ENCODE peak calls at places on chromosome 14, in seven cellular contexts. W is neural progenitor cell, F is GM06990, M is prostate gland, V is heart right ventricle, Q is AG04450, D is IMR-90. G is an unnamed sample.

GRCh38 chr14:99872786-99873440 is 79.7 kb downstream of the EML1 start:
- DNase-seq in W (peak; percentile 94), F (no peak), M (no peak), V (no peak), Q (no peak), D (peak; percentile 11), G (no peak)

GRCh38 chr14:92794961-92795360 is 856 bp downstream of the GOLGA5 start:
- DNase-seq in W (no peak), F (no peak), M (no peak), V (no peak), Q (no peak), D (no peak), G (no peak)

GRCh38 chr14:24535737-24536136 is 27.7 kb upstream of the CMA1 start:
- DNase-seq in W (no peak), F (no peak), M (no peak), V (no peak), Q (no peak), D (no peak), G (no peak)

GRCh38 chr14:30885840-30886740 is 11.7 kb downstream of the COCH start:
- DNase-seq in W (no peak), F (no peak), M (no peak), V (no peak), Q (no peak), D (peak; percentile 46), G (no peak)

GRCh38 chr14:47676301-47676617 is 854 bp upstream of the MDGA2 start:
- DNase-seq in W (no peak), F (no peak), M (no peak), V (no peak), Q (no peak), D (no peak), G (no peak)

GRCh38 chr14:19873178-19873577 is 1.8 kb upstream of the OR4K2 start:
- DNase-seq in W (no peak), F (no peak), M (no peak), V (no peak), Q (no peak), D (no peak), G (no peak)

GRCh38 chr14:34012978-34013713 is 62.3 kb upstream of the EGLN3 start:
- DNase-seq in W (no peak), F (peak; percentile 39), M (no peak), V (no peak), Q (no peak), D (no peak), G (no peak)

GRCh38 chr14:72752034-72752412 is 141.9 kb downstream of the DPF3 start:
- DNase-seq in W (no peak), F (no peak), M (no peak), V (no peak), Q (no peak), D (no peak), G (no peak)

GRCh38 chr14:65704412-65704811 is 291.9 kb downstream of the FUT8 start:
- DNase-seq in W (no peak), F (no peak), M (no peak), V (no peak), Q (peak; percentile 10), D (peak; percentile 75), G (no peak)

GRCh38 chr14:105086833-105087307 is 21.6 kb upstream of the GPR132 start:
- DNase-seq in W (peak; percentile 93), F (peak; percentile 90), M (peak; percentile 66), V (peak; percentile 74), Q (no peak), D (peak; percentile 71), G (peak; percentile 99)

GRCh38 chr14:95311752-95312151 is 8.0 kb downstream of the CLMN start:
- DNase-seq in W (no peak), F (no peak), M (no peak), V (no peak), Q (no peak), D (no peak), G (no peak)

GRCh38 chr14:90677484-90678045 is 138.7 kb downstream of the TTC7B start:
- DNase-seq in W (no peak), F (no peak), M (no peak), V (no peak), Q (no peak), D (peak; percentile 79), G (no peak)

GRCh38 chr14:75257241-75257640 is 21.4 kb upstream of the FOS start:
- DNase-seq in W (no peak), F (no peak), M (no peak), V (no peak), Q (no peak), D (peak; percentile 37), G (no peak)

GRCh38 chr14:63764620-63765139 is 36.8 kb upstream of the SGPP1 start:
- DNase-seq in W (no peak), F (no peak), M (no peak), V (no peak), Q (no peak), D (no peak), G (no peak)

GRCh38 chr14:99795046-99795445 is 1.8 kb downstream of the EML1 start:
- DNase-seq in W (no peak), F (no peak), M (no peak), V (no peak), Q (no peak), D (no peak), G (no peak)

GRCh38 chr14:61368061-61368710 is 46.8 kb downstream of the PRKCH start:
- DNase-seq in W (peak; percentile 22), F (no peak), M (no peak), V (no peak), Q (no peak), D (no peak), G (no peak)

GRCh38 chr14:92600318-92601053 is 86.9 kb downstream of the RIN3 start:
- DNase-seq in W (no peak), F (no peak), M (no peak), V (no peak), Q (no peak), D (peak; percentile 87), G (no peak)

GRCh38 chr14:68297871-68298468 is 478.4 kb downstream of the RAD51B start:
- DNase-seq in W (peak; percentile 39), F (no peak), M (no peak), V (no peak), Q (no peak), D (peak; percentile 38), G (no peak)

GRCh38 chr14:94373708-94374107 is 14.7 kb downstream of the SERPINA1 start:
- DNase-seq in W (no peak), F (no peak), M (no peak), V (no peak), Q (peak; percentile 92), D (peak; percentile 97), G (no peak)

GRCh38 chr14:20998674-20999366 is at the start of gene SLC39A2:
- DNase-seq in W (peak; percentile 59), F (no peak), M (peak; percentile 65), V (peak; percentile 25), Q (no peak), D (peak; percentile 60), G (peak; percentile 63)

GRCh38 chr14:57029620-57030253 is 219.5 kb upstream of the OTX2 start:
- DNase-seq in W (no peak), F (no peak), M (no peak), V (no peak), Q (no peak), D (no peak), G (no peak)

GRCh38 chr14:50830044-50830931 is 674 bp downstream of the NIN start:
- DNase-seq in W (peak; percentile 92), F (peak; percentile 77), M (peak; percentile 29), V (peak; percentile 52), Q (no peak), D (peak; percentile 41), G (peak; percentile 91)
- H3K27me3 ChIP-seq in W (peaks cover 45% of the 10 kb centered on the region), F (no peaks in the 10 kb centered on the region), M (no peaks in the 10 kb centered on the region), V (no peaks in the 10 kb centered on the region), Q (no peaks in the 10 kb centered on the region), D (no peaks in the 10 kb centered on the region), G (no peaks in the 10 kb centered on the region)

GRCh38 chr14:58243790-58244555 is 670 bp upstream of the PSMA3 start:
- DNase-seq in W (peak; percentile 12), F (no peak), M (no peak), V (no peak), Q (no peak), D (no peak), G (no peak)

GRCh38 chr14:58239259-58240210 is 5.1 kb upstream of the PSMA3 start:
- DNase-seq in W (peak; percentile 78), F (peak; percentile 67), M (peak; percentile 73), V (peak; percentile 70), Q (no peak), D (peak; percentile 64), G (peak; percentile 68)

GRCh38 chr14:58238252-58239247 is 6.1 kb upstream of the PSMA3 start:
- DNase-seq in W (no peak), F (no peak), M (no peak), V (peak; percentile 28), Q (peak; percentile 34), D (no peak), G (no peak)
- H3K27me3 ChIP-seq in W (no peaks in the 10 kb centered on the region), F (no peaks in the 10 kb centered on the region), M (no peaks in the 10 kb centered on the region), V (no peaks in the 10 kb centered on the region), Q (no peaks in the 10 kb centered on the region), D (no peaks in the 10 kb centered on the region), G (no peaks in the 10 kb centered on the region)

GRCh38 chr14:43116341-43116740 is 1390.7 kb downstream of the FSCB start:
- DNase-seq in W (no peak), F (no peak), M (no peak), V (no peak), Q (no peak), D (no peak), G (no peak)
- H3K27me3 ChIP-seq in W (no peaks in the 10 kb centered on the region), F (no peaks in the 10 kb centered on the region), M (no peaks in the 10 kb centered on the region), V (no peaks in the 10 kb centered on the region), Q (no peaks in the 10 kb centered on the region), D (no peaks in the 10 kb centered on the region), G (no peaks in the 10 kb centered on the region)

GRCh38 chr14:86596024-86596423 is 1066.1 kb downstream of the FLRT2 start:
- DNase-seq in W (no peak), F (no peak), M (no peak), V (no peak), Q (no peak), D (no peak), G (no peak)
- H3K27me3 ChIP-seq in W (no peaks in the 10 kb centered on the region), F (no peaks in the 10 kb centered on the region), M (no peaks in the 10 kb centered on the region), V (no peaks in the 10 kb centered on the region), Q (no peaks in the 10 kb centered on the region), D (no peaks in the 10 kb centered on the region), G (no peaks in the 10 kb centered on the region)

GRCh38 chr14:101556566-101557320 is 4.6 kb upstream of the DIO3 start:
- DNase-seq in W (no peak), F (no peak), M (no peak), V (no peak), Q (no peak), D (no peak), G (peak; percentile 52)
- H3K27me3 ChIP-seq in W (peaks cover 76% of the 10 kb centered on the region), F (no peaks in the 10 kb centered on the region), M (peaks cover 5% of the 10 kb centered on the region), V (peaks cover 74% of the 10 kb centered on the region), Q (peaks cover 26% of the 10 kb centered on the region), D (peaks cover 33% of the 10 kb centered on the region), G (peaks cover 19% of the 10 kb centered on the region)

DNA sequence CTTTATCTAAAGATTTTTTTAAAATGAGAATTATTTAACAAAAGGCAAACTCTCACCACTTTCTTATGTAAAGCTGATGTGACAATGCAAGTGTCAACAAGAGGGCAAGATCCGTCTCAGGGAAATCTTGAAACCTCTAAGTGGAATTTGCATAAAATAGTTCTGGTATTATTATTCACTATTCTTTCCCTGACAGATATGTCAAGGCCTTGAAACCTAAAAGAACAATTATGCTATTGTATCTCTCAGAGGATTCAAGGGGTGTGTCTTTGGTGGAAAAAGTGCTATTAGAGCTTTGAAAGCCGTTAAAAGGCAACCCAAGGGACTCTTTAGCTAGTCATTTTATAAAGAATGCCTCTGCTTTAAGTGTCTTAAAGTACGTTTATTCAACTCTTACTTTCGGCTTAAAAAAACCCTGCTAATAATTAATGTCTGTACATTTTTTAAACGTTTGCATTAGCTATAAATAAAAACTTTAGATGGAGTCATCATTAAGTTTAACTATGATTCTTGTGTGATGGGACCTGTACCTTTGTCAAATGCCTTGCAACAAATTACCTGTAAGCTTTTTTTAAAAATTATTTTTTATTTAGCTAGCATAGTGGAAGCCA is 585.5 kb downstream of the VRK1 start:
- DNase-seq in W (no peak), F (peak; percentile 62), M (no peak), V (no peak), Q (no peak), D (no peak), G (no peak)
- H3K27me3 ChIP-seq in W (no peaks in the 10 kb centered on the region), F (no peaks in the 10 kb centered on the region), M (no peaks in the 10 kb centered on the region), V (peaks cover 30% of the 10 kb centered on the region), Q (no peaks in the 10 kb centered on the region), D (no peaks in the 10 kb centered on the region), G (no peaks in the 10 kb centered on the region)

G was measured in left lung.